ENCODE peak calls at places on chromosome 21, in five cellular contexts. One of them, this sample, is unnamed.

GRCh38 chr21:41482321-41482720 is 25.6 kb downstream of the TMPRSS2 start:
- DNase-seq in NCI-H1417: no peak
- DNase-seq in thoracic aorta: no peak
- DNase-seq in NCI-H1105 treated with DMSO at 0.1 percent for 48 hours: no peak
- DNase-seq in endothelial cell: no peak
- DNase-seq in this sample: no peak

GRCh38 chr21:46409641-46410406 is 48.9 kb upstream of the DIP2A start:
- DNase-seq in NCI-H1417: no peak
- DNase-seq in thoracic aorta: no peak
- DNase-seq in NCI-H1105 treated with DMSO at 0.1 percent for 48 hours: no peak
- DNase-seq in endothelial cell: no peak
- DNase-seq in this sample: no peak

GRCh38 chr21:36155603-36156338 is 853 bp upstream of the DOP1B start:
- DNase-seq in NCI-H1417: peak; percentile 75
- DNase-seq in thoracic aorta: no peak
- DNase-seq in NCI-H1105 treated with DMSO at 0.1 percent for 48 hours: peak; percentile 28
- DNase-seq in endothelial cell: no peak
- DNase-seq in this sample: no peak

GRCh38 chr21:38067086-38067739 is 151.0 kb upstream of the KCNJ6 start:
- DNase-seq in NCI-H1417: no peak
- DNase-seq in thoracic aorta: no peak
- DNase-seq in NCI-H1105 treated with DMSO at 0.1 percent for 48 hours: no peak
- DNase-seq in endothelial cell: no peak
- DNase-seq in this sample: no peak

GRCh38 chr21:41630249-41630648 is 122.3 kb upstream of the TMPRSS2 start:
- DNase-seq in NCI-H1417: no peak
- DNase-seq in thoracic aorta: no peak
- DNase-seq in NCI-H1105 treated with DMSO at 0.1 percent for 48 hours: no peak
- DNase-seq in endothelial cell: no peak
- DNase-seq in this sample: no peak

GRCh38 chr21:37146320-37147225 is 73.5 kb downstream of the TTC3 start:
- DNase-seq in NCI-H1417: no peak
- DNase-seq in thoracic aorta: no peak
- DNase-seq in NCI-H1105 treated with DMSO at 0.1 percent for 48 hours: no peak
- DNase-seq in endothelial cell: no peak
- DNase-seq in this sample: no peak

GRCh38 chr21:33817663-33818433 is 97.8 kb downstream of the ATP5PO start:
- DNase-seq in NCI-H1417: peak; percentile 41
- DNase-seq in thoracic aorta: no peak
- DNase-seq in NCI-H1105 treated with DMSO at 0.1 percent for 48 hours: peak; percentile 80
- DNase-seq in endothelial cell: no peak
- DNase-seq in this sample: no peak

GRCh38 chr21:18334066-18334465 is 69.5 kb downstream of the TMPRSS15 start:
- DNase-seq in NCI-H1417: no peak
- DNase-seq in thoracic aorta: no peak
- DNase-seq in NCI-H1105 treated with DMSO at 0.1 percent for 48 hours: no peak
- DNase-seq in endothelial cell: no peak
- DNase-seq in this sample: no peak

GRCh38 chr21:45098867-45099266 is 24.5 kb downstream of the ADARB1 start:
- DNase-seq in NCI-H1417: no peak
- DNase-seq in thoracic aorta: no peak
- DNase-seq in NCI-H1105 treated with DMSO at 0.1 percent for 48 hours: no peak
- DNase-seq in endothelial cell: no peak
- DNase-seq in this sample: no peak

GRCh38 chr21:44065428-44065827 is 41.8 kb upstream of the PWP2 start:
- DNase-seq in NCI-H1417: no peak
- DNase-seq in thoracic aorta: no peak
- DNase-seq in NCI-H1105 treated with DMSO at 0.1 percent for 48 hours: no peak
- DNase-seq in endothelial cell: no peak
- DNase-seq in this sample: no peak

GRCh38 chr21:36471254-36471723 is 8.6 kb downstream of the CLDN14 start:
- DNase-seq in NCI-H1417: no peak
- DNase-seq in thoracic aorta: no peak
- DNase-seq in NCI-H1105 treated with DMSO at 0.1 percent for 48 hours: no peak
- DNase-seq in endothelial cell: no peak
- DNase-seq in this sample: no peak

GRCh38 chr21:38869946-38870345 is 64.2 kb downstream of the ETS2 start:
- DNase-seq in NCI-H1417: peak; percentile 38
- DNase-seq in thoracic aorta: no peak
- DNase-seq in NCI-H1105 treated with DMSO at 0.1 percent for 48 hours: no peak
- DNase-seq in endothelial cell: no peak
- DNase-seq in this sample: peak; percentile 6